ENCODE peak calls at places on chromosomes 11 and 22, in six cellular contexts. I, Y, O, M, X and D are unnamed samples.

GRCh38 chr11:106828576-106828975 is 189.7 kb downstream of the GUCY1A2 start:
- DNase-seq in I (no peak), Y (no peak), O (no peak), M (no peak), X (no peak), D (no peak)

GRCh38 chr11:70134490-70134889 is 56.4 kb downstream of the ANO1 start:
- DNase-seq in I (no peak), Y (no peak), O (no peak), M (no peak), X (no peak), D (no peak)

GRCh38 chr22:20479612-20480196 is 15.9 kb downstream of the KLHL22 start:
- DNase-seq in I (no peak), Y (no peak), O (no peak), M (no peak), X (no peak), D (no peak)

GRCh38 chr11:62671272-62671603 is 235 bp upstream of the UQCC3 start:
- DNase-seq in I (no peak), Y (no peak), O (no peak), M (no peak), X (no peak), D (no peak)

GRCh38 chr11:93655581-93656255 is 5.8 kb upstream of the CEP295 start:
- DNase-seq in I (no peak), Y (no peak), O (no peak), M (no peak), X (no peak), D (no peak)

GRCh38 chr11:64685536-64685935 is 37.5 kb downstream of the NRXN2 start:
- DNase-seq in I (no peak), Y (no peak), O (no peak), M (peak; percentile 60), X (no peak), D (no peak)

GRCh38 chr11:71252434-71252781 is at the start of gene SHANK2:
- DNase-seq in I (peak; percentile 63), Y (peak; percentile 84), O (peak; percentile 30), M (peak; percentile 81), X (no peak), D (no peak)

GRCh38 chr11:82003671-82004148 is 730.0 kb downstream of the FAM181B start:
- DNase-seq in I (no peak), Y (no peak), O (no peak), M (no peak), X (no peak), D (no peak)

GRCh38 chr11:100208207-100208606 is 478.9 kb upstream of the ARHGAP42 start:
- DNase-seq in I (no peak), Y (no peak), O (no peak), M (no peak), X (no peak), D (no peak)

GRCh38 chr22:47203554-47203991 is 441.1 kb downstream of the TBC1D22A start:
- DNase-seq in I (no peak), Y (no peak), O (no peak), M (no peak), X (no peak), D (no peak)

GRCh38 chr11:22734628-22735345 is 68.4 kb downstream of the GAS2 start:
- DNase-seq in I (no peak), Y (no peak), O (no peak), M (no peak), X (no peak), D (no peak)

GRCh38 chr11:92841719-92842118 is 127.7 kb upstream of the MTNR1B start:
- DNase-seq in I (no peak), Y (no peak), O (no peak), M (no peak), X (no peak), D (no peak)

GRCh38 chr22:50001388-50002231 is 11.0 kb downstream of the IL17REL start:
- DNase-seq in I (peak; percentile 64), Y (peak; percentile 49), O (no peak), M (peak; percentile 54), X (no peak), D (no peak)

GRCh38 chr11:75654314-75654713 is 14.5 kb downstream of the MAP6 start:
- DNase-seq in I (no peak), Y (no peak), O (no peak), M (no peak), X (no peak), D (no peak)

GRCh38 chr11:81966340-81966739 is 767.3 kb downstream of the FAM181B start:
- DNase-seq in I (no peak), Y (no peak), O (no peak), M (no peak), X (no peak), D (no peak)

GRCh38 chr11:45610627-45611026 is 54.8 kb downstream of the CHST1 start:
- DNase-seq in I (no peak), Y (no peak), O (no peak), M (no peak), X (no peak), D (no peak)

GRCh38 chr22:22894740-22895731 is 7.4 kb downstream of the IGLL5 start:
- DNase-seq in I (no peak), Y (no peak), O (no peak), M (peak; percentile 32), X (no peak), D (peak; percentile 26)

GRCh38 chr22:26751217-26751616 is 93.8 kb downstream of the MIAT start:
- DNase-seq in I (peak; percentile 97), Y (no peak), O (no peak), M (no peak), X (peak; percentile 96), D (no peak)

GRCh38 chr11:27429740-27430451 is 42.7 kb downstream of the LGR4 start:
- DNase-seq in I (no peak), Y (no peak), O (no peak), M (no peak), X (no peak), D (no peak)

GRCh38 chr11:59582006-59582405 is 33.6 kb downstream of the OSBP start:
- DNase-seq in I (no peak), Y (no peak), O (no peak), M (no peak), X (no peak), D (no peak)
- H3K36me3 ChIP-seq in I (peaks cover 30% of the 10 kb centered on the region), Y (peaks cover 49% of the 10 kb centered on the region), O (peaks cover 52% of the 10 kb centered on the region), M (peaks cover 84% of the 10 kb centered on the region), X (peaks cover 81% of the 10 kb centered on the region), D (peaks cover 5% of the 10 kb centered on the region)

DNA sequence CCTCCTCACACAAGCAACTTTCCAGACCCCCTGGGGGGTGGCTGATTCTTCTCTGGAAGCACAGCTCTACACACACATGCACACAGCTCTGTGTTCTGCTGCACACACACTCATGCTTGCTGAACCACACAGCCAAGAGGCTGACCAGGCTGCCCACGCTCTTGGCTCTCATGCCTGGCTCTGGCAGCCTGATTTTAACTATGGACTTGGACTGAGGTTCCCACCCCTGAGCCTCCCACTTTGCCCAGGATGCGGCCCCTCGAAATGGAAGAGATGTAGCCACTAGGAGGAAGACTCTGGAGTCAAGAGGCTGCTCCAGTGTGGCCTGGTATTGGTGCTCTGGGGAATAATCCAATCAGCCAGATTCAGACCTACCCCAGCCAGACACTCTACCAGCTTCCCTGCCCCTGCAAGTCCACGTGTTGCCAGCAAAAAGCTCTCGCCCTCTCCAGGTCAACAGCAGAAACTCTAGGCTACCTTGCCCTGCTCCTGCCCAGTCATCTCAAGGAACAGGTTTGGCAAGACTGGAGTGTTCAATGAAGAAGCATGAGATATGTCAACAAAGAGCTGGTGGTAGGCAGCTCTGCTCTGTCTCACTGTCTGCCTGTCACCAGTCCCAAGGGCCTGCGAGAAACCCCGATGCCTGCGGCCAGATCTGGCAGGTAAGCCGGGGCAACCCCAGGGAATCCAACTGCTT is 8.8 kb upstream of the CASTOR1 start:
- DNase-seq in I (no peak), Y (no peak), O (no peak), M (peak; percentile 79), X (no peak), D (no peak)
- H3K36me3 ChIP-seq in I (no peaks in the 10 kb centered on the region), Y (peaks cover 20% of the 10 kb centered on the region), O (peaks cover 2% of the 10 kb centered on the region), M (peaks cover 83% of the 10 kb centered on the region), X (peaks cover 19% of the 10 kb centered on the region), D (no peaks in the 10 kb centered on the region)

DNA sequence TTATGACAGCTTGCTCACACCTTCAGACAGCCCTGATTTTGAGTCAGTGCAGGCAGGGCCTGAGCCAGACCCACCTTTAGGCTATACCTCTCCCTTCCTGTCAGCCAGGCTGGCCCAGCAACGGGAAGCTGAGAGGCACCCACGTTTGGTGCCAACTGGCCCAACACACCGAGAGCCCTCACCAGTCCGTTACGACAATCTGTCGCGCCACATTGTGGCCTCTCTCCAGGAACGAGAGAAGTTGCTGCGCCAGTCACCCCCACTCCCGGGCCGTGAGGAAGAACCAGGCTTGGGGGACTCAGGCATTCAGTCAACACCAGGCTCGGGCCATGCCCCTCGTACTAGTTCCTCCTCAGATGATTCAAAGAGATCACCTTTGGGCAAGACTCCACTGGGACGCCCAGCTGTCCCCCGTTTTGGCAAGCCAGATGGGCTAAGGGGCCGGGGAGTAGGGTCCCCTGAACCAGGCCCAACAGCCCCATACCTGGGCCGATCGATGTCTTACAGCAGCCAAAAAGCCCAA is 13.1 kb downstream of the MED19 start:
- DNase-seq in I (no peak), Y (no peak), O (no peak), M (no peak), X (no peak), D (no peak)
- H3K36me3 ChIP-seq in I (no peaks in the 10 kb centered on the region), Y (peaks cover 67% of the 10 kb centered on the region), O (peaks cover 65% of the 10 kb centered on the region), M (peaks cover 92% of the 10 kb centered on the region), X (peaks cover 90% of the 10 kb centered on the region), D (peaks cover 99% of the 10 kb centered on the region)

GRCh38 chr22:31099386-31099785 is 8.0 kb downstream of the SELENOM start:
- DNase-seq in I (no peak), Y (no peak), O (no peak), M (no peak), X (no peak), D (no peak)
- H3K36me3 ChIP-seq in I (no peaks in the 10 kb centered on the region), Y (peaks cover 60% of the 10 kb centered on the region), O (no peaks in the 10 kb centered on the region), M (peaks cover 46% of the 10 kb centered on the region), X (peaks cover 45% of the 10 kb centered on the region), D (no peaks in the 10 kb centered on the region)

GRCh38 chr22:17307566-17307965 is 61.7 kb upstream of the CECR2 start:
- DNase-seq in I (no peak), Y (no peak), O (no peak), M (no peak), X (no peak), D (no peak)
- H3K36me3 ChIP-seq in I (no peaks in the 10 kb centered on the region), Y (no peaks in the 10 kb centered on the region), O (no peaks in the 10 kb centered on the region), M (no peaks in the 10 kb centered on the region), X (no peaks in the 10 kb centered on the region), D (no peaks in the 10 kb centered on the region)

GRCh38 chr11:36098046-36098445 is 154.2 kb downstream of the LDLRAD3 start:
- DNase-seq in I (no peak), Y (no peak), O (no peak), M (no peak), X (no peak), D (no peak)

GRCh38 chr11:36098976-36099375 is 155.1 kb downstream of the LDLRAD3 start:
- DNase-seq in I (no peak), Y (no peak), O (no peak), M (no peak), X (no peak), D (no peak)

GRCh38 chr11:36095716-36096115 is 151.9 kb downstream of the LDLRAD3 start:
- DNase-seq in I (no peak), Y (no peak), O (no peak), M (no peak), X (no peak), D (no peak)

GRCh38 chr11:36093548-36093947 is 149.7 kb downstream of the LDLRAD3 start:
- DNase-seq in I (no peak), Y (no peak), O (no peak), M (no peak), X (no peak), D (no peak)

DNA sequence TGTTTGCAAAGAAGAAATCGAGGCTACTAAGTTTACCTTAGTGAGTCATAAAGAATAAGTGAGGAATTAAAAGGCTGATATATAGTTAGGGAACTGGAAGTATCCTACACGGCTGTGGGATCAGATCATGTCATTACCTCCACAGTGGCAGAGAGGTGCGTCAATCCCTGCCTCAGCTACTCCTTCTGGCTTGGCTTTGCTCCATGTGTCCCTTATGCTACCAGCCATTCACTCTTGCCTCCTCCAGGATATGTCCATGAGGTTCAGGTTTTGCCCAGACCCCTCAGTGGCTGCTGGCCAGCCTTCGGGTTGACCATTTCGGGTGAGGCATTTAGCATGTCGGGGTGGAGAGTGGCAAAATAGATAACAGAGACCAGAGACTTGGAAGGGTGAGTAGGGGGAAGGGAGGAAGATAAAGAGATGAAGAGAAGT is 153.4 kb downstream of the LDLRAD3 start:
- DNase-seq in I (no peak), Y (no peak), O (no peak), M (no peak), X (no peak), D (no peak)
- H3K36me3 ChIP-seq in I (peaks cover 5% of the 10 kb centered on the region), Y (no peaks in the 10 kb centered on the region), O (no peaks in the 10 kb centered on the region), M (no peaks in the 10 kb centered on the region), X (peaks cover 88% of the 10 kb centered on the region), D (peaks cover 2% of the 10 kb centered on the region)